ENCODE peak calls at places on chromosomes 2 and 18, in six cellular contexts. Q is H1, H is neural progenitor cell, D is tibial artery, S is heart right ventricle, G is sigmoid colon. O is an unnamed sample.

GRCh38 chr2:144509548-144510205 is 10.2 kb downstream of the ZEB2 start:
- DNase-seq in D (no peak), H (no peak), S (no peak), Q (no peak), G (no peak), O (no peak)

GRCh38 chr18:63970803-63971191 is 916 bp downstream of the SERPINB8 start:
- DNase-seq in S (peak; percentile 28), Q (peak; percentile 67), D (peak; percentile 75), G (peak; percentile 69), H (peak; percentile 48), O (no peak)

GRCh38 chr2:200302940-200303727 is 3.4 kb upstream of the SPATS2L start:
- DNase-seq in D (no peak), Q (no peak), S (no peak), G (no peak), H (no peak), O (peak; percentile 80)

GRCh38 chr2:174495365-174496012 is 8.7 kb upstream of the GPR155 start:
- DNase-seq in D (no peak), H (peak; percentile 61), Q (no peak), G (no peak), S (no peak), O (no peak)

GRCh38 chr2:1972948-1973347 is 228.6 kb upstream of the PXDN start:
- DNase-seq in S (no peak), D (no peak), H (no peak), Q (no peak), G (no peak), O (peak; percentile 45)

GRCh38 chr2:44560352-44560751 is 198.6 kb downstream of the CAMKMT start:
- DNase-seq in S (peak; percentile 6), D (no peak), Q (no peak), G (no peak), H (no peak), O (no peak)

GRCh38 chr18:54806526-54806925 is 21.8 kb upstream of the RAB27B start:
- DNase-seq in D (no peak), H (no peak), Q (no peak), G (no peak), S (no peak), O (peak; percentile 56)

GRCh38 chr2:204611764-204612163 is 66.5 kb downstream of the PARD3B start:
- DNase-seq in G (no peak), S (no peak), D (no peak), Q (no peak), H (no peak), O (no peak)

GRCh38 chr2:47819834-47820233 is 36.9 kb downstream of the MSH6 start:
- DNase-seq in G (no peak), Q (no peak), H (no peak), S (no peak), D (no peak), O (no peak)

GRCh38 chr2:105888625-105889024 is 143.9 kb downstream of the NCK2 start:
- DNase-seq in Q (no peak), S (no peak), H (no peak), D (no peak), G (no peak), O (no peak)

GRCh38 chr2:195404650-195405049 is 252.4 kb upstream of the SLC39A10 start:
- DNase-seq in S (no peak), Q (no peak), D (no peak), H (no peak), G (no peak), O (no peak)

GRCh38 chr2:28182348-28182747 is 210.3 kb upstream of the FOSL2 start:
- DNase-seq in G (no peak), Q (no peak), H (no peak), D (no peak), S (no peak), O (no peak)

GRCh38 chr2:227163998-227164744 is at the start of the genes COL4A3 and COL4A4:
- DNase-seq in S (peak; percentile 69), H (peak; percentile 74), D (peak; percentile 78), G (peak; percentile 67), Q (peak; percentile 66), O (peak; percentile 8)

GRCh38 chr2:70979626-70980025 is 1.2 kb downstream of the ANKRD53 start:
- DNase-seq in S (no peak), G (peak; percentile 66), H (no peak), Q (no peak), D (peak; percentile 64), O (no peak)

GRCh38 chr2:177289824-177290632 is 25.5 kb upstream of the NFE2L2 start:
- DNase-seq in G (no peak), H (no peak), S (no peak), D (no peak), Q (no peak), O (no peak)

GRCh38 chr2:42342061-42342794 is 18.8 kb downstream of the COX7A2L start:
- DNase-seq in H (no peak), Q (no peak), D (peak; percentile 86), G (peak; percentile 81), S (peak; percentile 47), O (peak; percentile 89)

GRCh38 chr2:105521176-105521575 is 122.3 kb upstream of the FHL2 start:
- DNase-seq in S (no peak), G (no peak), Q (no peak), H (peak; percentile 25), D (no peak), O (no peak)

GRCh38 chr2:22850310-22850709 is 534.7 kb upstream of the KLHL29 start:
- DNase-seq in S (no peak), H (no peak), Q (no peak), G (no peak), D (no peak), O (no peak)

GRCh38 chr2:191384829-191385228 is 139.6 kb downstream of the MYO1B start:
- DNase-seq in S (peak; percentile 39), G (no peak), Q (no peak), D (no peak), H (no peak), O (no peak)

GRCh38 chr2:46876741-46877384 is 38.7 kb downstream of the MCFD2 start:
- DNase-seq in G (no peak), H (peak; percentile 14), Q (no peak), D (no peak), S (peak; percentile 61), O (peak; percentile 82)

GRCh38 chr18:45775241-45775676 is 50.2 kb upstream of the SIGLEC15 start:
- DNase-seq in Q (peak; percentile 75), D (peak; percentile 85), H (peak; percentile 13), S (peak; percentile 84), G (peak; percentile 84), O (peak; percentile 74)

GRCh38 chr18:35215026-35215425 is 25.8 kb upstream of the ZNF397 start:
- DNase-seq in D (no peak), Q (no peak), H (peak; percentile 15), S (no peak), G (no peak), O (no peak)

GRCh38 chr2:47867205-47867604 is 39.1 kb downstream of the FBXO11 start:
- DNase-seq in S (peak; percentile 75), D (no peak), G (no peak), Q (no peak), H (no peak), O (peak; percentile 84)

GRCh38 chr2:39488450-39488849 is 51.4 kb upstream of the MAP4K3 start:
- DNase-seq in Q (no peak), G (peak; percentile 69), D (no peak), S (no peak), H (no peak), O (peak; percentile 92)

GRCh38 chr2:20526666-20527065 is 79.8 kb downstream of the RHOB start:
- DNase-seq in S (peak; percentile 43), G (peak; percentile 67), H (no peak), D (no peak), Q (no peak), O (no peak)

GRCh38 chr2:18531198-18531597 is 29.3 kb downstream of the RDH14 start:
- DNase-seq in S (no peak), H (no peak), D (no peak), G (no peak), Q (no peak), O (no peak)

GRCh38 chr2:199160081-199160480 is 297.7 kb downstream of the SATB2 start:
- DNase-seq in Q (no peak), G (no peak), D (no peak), S (no peak), H (no peak), O (peak; percentile 52)

GRCh38 chr18:80183273-80184050 is 63.9 kb downstream of the PARD6G start:
- DNase-seq in S (no peak), D (peak; percentile 64), Q (no peak), H (no peak), G (no peak), O (no peak)

GRCh38 chr2:237714690-237715458 is 83.7 kb upstream of the RBM44 start:
- DNase-seq in H (peak; percentile 61), S (no peak), D (peak; percentile 75), G (peak; percentile 89), Q (no peak), O (peak; percentile 88)

GRCh38 chr18:51655327-51655698 is 457.8 kb upstream of the MEX3C start:
- DNase-seq in G (no peak), S (no peak), H (no peak), D (no peak), Q (no peak), O (no peak)

DNA sequence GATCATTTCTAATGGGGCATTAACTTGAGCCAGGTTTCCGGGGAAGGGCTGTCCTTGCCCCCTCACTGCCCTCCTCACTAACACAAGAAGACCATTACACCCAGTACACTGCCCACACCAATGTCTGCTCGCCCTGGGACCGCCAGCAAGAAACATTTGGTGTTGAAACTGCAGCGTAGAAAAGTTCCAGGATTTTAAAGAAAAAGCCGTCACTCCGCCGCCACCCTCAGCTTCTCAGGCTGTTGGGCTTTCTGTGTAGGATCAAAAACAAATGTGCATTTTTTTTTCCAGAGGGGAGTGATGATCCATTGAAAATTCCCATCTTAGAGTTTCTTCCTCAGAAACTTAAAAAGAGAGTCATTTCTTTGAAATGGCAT is 184.8 kb downstream of the GLI2 start:
- DNase-seq in D (no peak), Q (no peak), G (no peak), S (no peak), H (no peak), O (no peak)
- H3K27ac ChIP-seq in D (peak overlapping the region; percentile 71), Q (no peak overlapping the region), G (peak overlapping the region; percentile 68), S (no peak overlapping the region), H (no peak overlapping the region), O (peak overlapping the region; percentile 93)

DNA sequence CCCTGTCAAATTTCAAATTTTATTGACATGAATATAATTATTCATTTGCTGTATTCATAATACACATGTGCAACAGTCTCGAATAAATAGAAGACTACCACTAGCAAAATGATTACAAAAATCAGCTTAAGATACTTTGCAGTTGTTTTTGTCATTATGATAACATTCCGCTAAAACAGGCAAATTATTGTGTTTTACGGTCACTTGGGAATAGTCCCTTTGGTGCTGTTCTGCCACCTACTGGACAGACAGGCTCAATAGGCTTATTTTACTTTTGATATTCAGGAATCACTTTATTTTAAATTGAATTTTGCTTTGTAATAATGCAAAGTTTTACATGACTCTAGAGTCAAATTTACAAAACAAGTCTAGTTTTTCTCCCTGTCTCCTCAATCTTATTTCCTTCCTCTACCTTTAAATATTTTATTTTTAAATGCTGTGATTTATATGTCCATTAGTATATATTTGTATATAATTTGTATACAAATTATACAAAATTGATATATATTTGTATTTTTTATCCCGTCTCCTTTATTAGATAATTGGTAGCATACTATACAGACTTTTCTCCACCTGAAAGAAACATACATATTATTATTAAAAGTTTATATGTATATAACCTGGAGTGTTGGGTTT is 456.3 kb downstream of the DLGAP1 start:
- DNase-seq in S (no peak), H (peak; percentile 62), G (no peak), D (no peak), Q (no peak), O (peak; percentile 34)
- TF ChIP-seq CTCF in S (peak; percentile 87), H (peak; percentile 89), G (peak; percentile 54), D (peak; percentile 72), Q (peak; percentile 69), O (peak; percentile 92)

GRCh38 chr2:98685930-98686887 is 44.7 kb downstream of the MGAT4A start:
- DNase-seq in G (no peak), D (no peak), S (no peak), H (no peak), Q (no peak), O (no peak)
- H3K4me3 ChIP-seq in G (no peak overlapping the region), D (no peak overlapping the region), S (no peak overlapping the region), H (no peak overlapping the region), Q (no peak overlapping the region), O (no peak overlapping the region)

GRCh38 chr2:112933261-112933660 is 22.3 kb downstream of the IL37 start:
- DNase-seq in D (no peak), S (no peak), Q (peak; percentile 13), G (no peak), H (no peak), O (no peak)
- H3K27ac ChIP-seq in D (no peak overlapping the region), S (no peak overlapping the region), Q (no peak overlapping the region), G (no peak overlapping the region), H (no peak overlapping the region), O (no peak overlapping the region)

O was measured in astrocyte.